ENCODE peak calls at places on chromosomes 11 and 22, in five cellular contexts. Q is endodermal cell, W is mucosa of descending colon, T is brain microvascular endothelial cell, R is lung. U is an unnamed sample.

GRCh38 chr11:114162719-114163123 is 103.2 kb downstream of the ZBTB16 start:
- DNase-seq in Q (no peak), R (peak), T (peak), W (peak), U (peak)

GRCh38 chr22:41517172-41518047 is 26.9 kb downstream of the POLR3H start:
- DNase-seq in W (peak), T (peak), R (peak), Q (peak), U (no peak)

GRCh38 chr11:132361011-132361550 is 990.7 kb downstream of the NTM start:
- DNase-seq in Q (peak), W (no peak), R (no peak), T (no peak), U (no peak)

GRCh38 chr22:48765595-48765994 is 1062.1 kb downstream of the BRD1 start:
- DNase-seq in R (peak), W (no peak), T (no peak), Q (peak), U (no peak)

GRCh38 chr22:28907311-28908008 is 24.1 kb downstream of the ZNRF3 start:
- DNase-seq in W (no peak), R (no peak), Q (no peak), T (no peak), U (no peak)

GRCh38 chr11:68401856-68402255 is 58.7 kb upstream of the PPP6R3 start:
- DNase-seq in W (no peak), Q (no peak), R (no peak), T (no peak), U (no peak)

GRCh38 chr11:23778971-23779370 is 717.9 kb upstream of the LUZP2 start:
- DNase-seq in T (no peak), R (no peak), Q (no peak), W (no peak), U (no peak)

GRCh38 chr11:69925366-69926196 is 106.4 kb upstream of the FGF3 start:
- DNase-seq in T (no peak), Q (peak), R (no peak), W (peak), U (no peak)

GRCh38 chr11:118699508-118700220 is 20.2 kb upstream of the TREH start:
- DNase-seq in R (no peak), W (no peak), T (no peak), Q (peak), U (no peak)

GRCh38 chr11:396511-396947 is 2.5 kb downstream of the PKP3 start:
- DNase-seq in W (no peak), Q (no peak), T (no peak), R (no peak), U (no peak)

GRCh38 chr11:101439488-101439887 is 144.3 kb downstream of the TRPC6 start:
- DNase-seq in Q (no peak), R (no peak), W (no peak), T (no peak), U (no peak)

GRCh38 chr11:101435406-101435805 is 148.4 kb downstream of the TRPC6 start:
- DNase-seq in T (no peak), Q (no peak), W (no peak), R (no peak), U (no peak)

GRCh38 chr11:101434241-101434640 is 149.6 kb downstream of the TRPC6 start:
- DNase-seq in R (no peak), T (no peak), W (no peak), Q (no peak), U (no peak)

GRCh38 chr11:101438126-101438525 is 145.7 kb downstream of the TRPC6 start:
- DNase-seq in R (no peak), W (no peak), T (no peak), Q (no peak), U (no peak)

GRCh38 chr11:101436511-101437142 is 147.2 kb downstream of the TRPC6 start:
- DNase-seq in W (no peak), Q (peak), R (no peak), T (peak), U (no peak)
- TF ChIP-seq CTCF in W (peak), Q (peak), R (peak), T (peak), U (peak)

GRCh38 chr22:17828502-17829080 is 54.3 kb upstream of the BID start:
- DNase-seq in R (no peak), T (no peak), Q (no peak), W (no peak), U (no peak)

GRCh38 chr22:17829691-17830040 is 55.4 kb upstream of the BID start:
- DNase-seq in R (no peak), Q (no peak), W (no peak), T (peak), U (no peak)

GRCh38 chr22:17830041-17830961 is 56.0 kb upstream of the BID start:
- DNase-seq in W (peak), Q (peak), T (peak), R (peak), U (no peak)

GRCh38 chr22:17826151-17826550 is 51.9 kb upstream of the BID start:
- DNase-seq in T (no peak), Q (no peak), W (no peak), R (no peak), U (no peak)

DNA sequence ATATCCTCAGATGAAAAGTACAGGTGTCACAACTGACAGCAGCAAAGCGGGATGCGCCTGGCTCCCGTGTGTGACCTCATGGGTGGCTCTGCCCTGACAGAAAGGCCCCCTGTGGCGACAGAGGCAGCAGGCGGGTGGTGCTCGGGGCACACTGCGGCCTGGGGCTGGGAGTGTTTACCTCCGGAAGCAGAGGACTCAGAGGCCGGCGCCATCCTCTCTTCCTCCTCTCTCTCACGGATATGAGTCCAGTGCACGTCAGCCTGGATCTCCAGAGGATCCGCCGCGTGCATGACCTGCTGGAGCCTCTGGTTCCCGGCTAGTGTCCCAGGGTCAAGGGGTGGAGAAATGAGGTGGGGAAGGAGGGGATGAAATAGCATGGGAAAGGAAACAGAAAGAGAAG is 53.2 kb upstream of the BID start:
- DNase-seq in W (no peak), R (no peak), Q (no peak), T (no peak), U (no peak)
- H3K4me3 ChIP-seq in W (no peak), R (no peak), Q (no peak), T (no peak), U (no peak)

DNA sequence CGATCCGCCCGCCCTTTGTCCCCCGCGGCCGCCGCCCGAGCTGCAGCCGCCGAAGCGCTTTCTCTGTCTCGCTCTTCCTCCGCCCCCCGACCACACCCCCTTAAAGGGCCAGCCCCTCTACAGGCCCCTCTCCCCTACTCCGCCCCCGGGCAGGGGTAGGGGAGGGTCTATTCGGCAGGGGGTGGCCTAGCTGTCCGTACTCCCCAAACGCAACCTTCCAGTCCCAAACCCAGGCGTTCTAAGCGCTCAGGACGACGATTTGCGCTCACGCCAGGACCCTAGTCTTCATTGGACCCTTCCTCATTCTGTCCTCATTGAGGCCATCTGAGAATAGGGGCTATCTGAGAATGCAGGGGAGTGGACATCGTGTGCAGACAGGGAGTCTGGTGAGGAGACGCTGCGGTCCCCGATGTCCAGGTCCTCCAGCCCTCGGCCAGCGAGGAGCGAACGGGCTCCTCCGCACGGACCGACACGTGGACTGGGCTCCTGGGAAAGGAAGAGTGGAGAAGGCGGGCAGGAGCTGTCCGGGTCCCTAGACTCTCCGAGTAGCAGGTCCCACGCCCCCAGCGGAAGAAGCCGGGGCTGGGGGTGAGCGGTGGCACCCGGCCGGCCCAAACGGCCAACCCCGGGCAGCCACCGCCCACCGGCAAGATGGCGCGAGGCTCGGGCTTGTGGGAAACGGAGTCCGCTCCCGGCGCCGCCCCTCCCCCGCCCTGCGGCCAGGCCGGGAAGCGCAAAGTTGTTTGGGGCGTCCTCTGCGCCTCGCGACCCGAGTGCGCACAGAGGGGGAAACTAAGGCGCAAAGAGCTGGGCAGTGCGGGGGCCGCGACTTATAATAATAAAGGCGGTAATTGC is at the start of gene PPP1R14B:
- DNase-seq in W (peak), T (peak), R (peak), Q (peak), U (no peak)
- TF ChIP-seq CTCF in W (no peak), T (no peak), R (no peak), Q (peak), U (no peak)

GRCh38 chr11:46392421-46393230 is 1.1 kb upstream of the CHRM4 start:
- DNase-seq in T (peak), R (peak), W (peak), Q (peak), U (no peak)
- H3K4me3 ChIP-seq in T (peak), R (no peak), W (no peak), Q (peak), U (peak)

DNA sequence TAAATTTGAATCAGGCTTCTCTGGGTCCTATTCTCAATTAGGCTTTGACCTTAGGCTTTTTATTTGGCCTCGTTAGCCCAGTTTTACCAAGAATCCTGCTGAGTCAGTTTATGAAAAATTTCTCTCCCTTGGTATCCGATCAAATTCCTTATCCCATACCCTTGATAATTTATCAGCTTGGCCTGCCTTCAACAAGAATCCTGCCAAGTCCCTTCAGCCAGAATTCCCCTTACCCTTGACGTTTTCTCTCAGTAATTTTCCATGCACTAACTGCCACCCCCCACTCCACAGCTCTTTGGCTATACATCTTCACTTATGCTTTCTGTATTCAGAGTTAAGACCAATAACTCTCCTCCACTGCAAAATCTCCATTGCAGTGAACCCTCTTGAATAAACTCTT is 811.0 kb upstream of the CCDC90B start:
- DNase-seq in Q (no peak), R (no peak), W (no peak), T (no peak), U (no peak)
- TF ChIP-seq CTCF in Q (no peak), R (no peak), W (no peak), T (no peak), U (no peak)

GRCh38 chr22:27648074-27648473 is 153.5 kb downstream of the MN1 start:
- DNase-seq in T (no peak), W (no peak), Q (no peak), R (no peak), U (no peak)

GRCh38 chr22:27650572-27650971 is 151.0 kb downstream of the MN1 start:
- DNase-seq in W (no peak), T (no peak), R (no peak), Q (no peak), U (no peak)

GRCh38 chr22:27651486-27651885 is 150.1 kb downstream of the MN1 start:
- DNase-seq in Q (no peak), W (no peak), R (no peak), T (no peak), U (no peak)

GRCh38 chr22:27648853-27649252 is 152.7 kb downstream of the MN1 start:
- DNase-seq in R (no peak), T (no peak), Q (no peak), W (no peak), U (no peak)

DNA sequence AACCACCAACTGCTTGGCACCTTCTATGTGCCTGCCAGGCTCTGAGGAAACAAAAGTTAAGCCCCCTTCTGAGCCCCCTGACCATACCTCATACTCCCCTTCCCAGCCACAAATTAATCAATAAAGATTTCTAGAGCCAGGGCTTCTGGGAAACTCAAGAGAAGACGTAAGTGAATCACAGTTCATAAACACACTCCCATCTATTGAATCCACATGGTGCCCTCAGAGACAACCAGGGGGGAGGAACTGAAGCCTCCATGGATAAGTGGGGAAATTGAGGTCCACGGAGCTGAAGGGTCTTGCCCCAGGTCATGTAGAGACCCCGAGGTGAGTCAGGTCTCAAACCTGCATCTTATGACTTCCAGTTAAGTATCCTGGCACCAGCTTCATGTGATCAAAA is 150.6 kb downstream of the MN1 start:
- DNase-seq in Q (no peak), R (no peak), W (no peak), T (no peak), U (no peak)
- H3K4me3 ChIP-seq in Q (no peak), R (no peak), W (no peak), T (no peak), U (no peak)

GRCh38 chr22:22061085-22062077 is 78.8 kb upstream of the TOP3B start:
- DNase-seq in W (no peak), T (peak), Q (no peak), R (no peak), U (peak)
- TF ChIP-seq CTCF in W (no peak), T (peak), Q (no peak), R (no peak), U (peak)